ENCODE peak calls at places on chromosomes 3 and 15, in nine cellular contexts. S, D, B, P, U, H, K, I and T are unnamed samples.

GRCh38 chr3:68972358-68972979 is 40.1 kb upstream of the TAFA4 start:
- DNase-seq in S (peak), D (peak), B (peak), P (peak), U (no peak), H (peak), K (peak), I (peak), T (no peak)

GRCh38 chr3:10342781-10343180 is 21.9 kb upstream of the SEC13 start:
- DNase-seq in S (no peak), D (no peak), B (no peak), P (no peak), U (no peak), H (no peak), K (no peak), I (no peak), T (no peak)

GRCh38 chr15:99976811-99977271 is 243.6 kb upstream of the LYSMD4 start:
- DNase-seq in S (no peak), D (no peak), B (no peak), P (no peak), U (no peak), H (peak), K (peak), I (no peak), T (no peak)

GRCh38 chr3:9168230-9168629 is 81.2 kb downstream of the SRGAP3 start:
- DNase-seq in S (no peak), D (no peak), B (no peak), P (peak), U (no peak), H (no peak), K (no peak), I (peak), T (no peak)

GRCh38 chr3:50518441-50518840 is 15.0 kb upstream of the CACNA2D2 start:
- DNase-seq in S (no peak), D (no peak), B (no peak), P (no peak), U (no peak), H (no peak), K (no peak), I (no peak), T (no peak)

GRCh38 chr3:104909188-104909587 is 457.5 kb upstream of the ALCAM start:
- DNase-seq in S (no peak), D (no peak), B (no peak), P (no peak), U (no peak), H (peak), K (peak), I (no peak), T (no peak)

GRCh38 chr3:128950223-128950938 is 43.5 kb downstream of the CFAP92 start:
- DNase-seq in S (no peak), D (no peak), B (no peak), P (peak), U (no peak), H (peak), K (peak), I (no peak), T (peak)

GRCh38 chr15:78162038-78162437 is 12.9 kb downstream of the IDH3A start:
- DNase-seq in S (no peak), D (no peak), B (no peak), P (peak), U (no peak), H (no peak), K (no peak), I (peak), T (peak)

GRCh38 chr15:67796196-67796699 is 29.1 kb upstream of the SKOR1 start:
- DNase-seq in S (no peak), D (no peak), B (no peak), P (no peak), U (no peak), H (no peak), K (no peak), I (no peak), T (no peak)

GRCh38 chr3:52253314-52254260 is 8.0 kb downstream of the PPM1M start:
- DNase-seq in S (no peak), D (peak), B (peak), P (peak), U (peak), H (no peak), K (no peak), I (peak), T (no peak)

GRCh38 chr3:159171333-159171732 is 369.5 kb downstream of the MFSD1 start:
- DNase-seq in S (no peak), D (no peak), B (no peak), P (no peak), U (no peak), H (no peak), K (no peak), I (no peak), T (no peak)

GRCh38 chr3:121681792-121682191 is 21.1 kb upstream of the HCLS1 start:
- DNase-seq in S (no peak), D (no peak), B (no peak), P (no peak), U (no peak), H (no peak), K (no peak), I (no peak), T (no peak)

GRCh38 chr15:60763668-60764067 is 284.7 kb upstream of the ICE2 start:
- DNase-seq in S (no peak), D (no peak), B (no peak), P (no peak), U (no peak), H (no peak), K (no peak), I (no peak), T (no peak)

GRCh38 chr15:85805392-85805791 is 10.7 kb upstream of the KLHL25 start:
- DNase-seq in S (no peak), D (no peak), B (no peak), P (no peak), U (no peak), H (no peak), K (no peak), I (no peak), T (no peak)